ENCODE peak calls at places on chromosomes 12 and 14, in eight cellular contexts. One of them, this sample, is unnamed.

GRCh38 chr12:110687770-110688169 is 1.1 kb downstream of the HVCN1 start:
- DNase-seq in K562: peak
- DNase-seq in cardiac fibroblast: no peak
- DNase-seq in osteoblast: peak
- DNase-seq in adrenal gland: peak
- DNase-seq in A549: no peak
- DNase-seq in HCT116: no peak
- DNase-seq in CD4-positive, alpha-beta memory T cell: peak
- DNase-seq in this sample: no peak

GRCh38 chr12:59873136-59873535 is 277.3 kb downstream of the SLC16A7 start:
- DNase-seq in K562: no peak
- DNase-seq in cardiac fibroblast: no peak
- DNase-seq in osteoblast: no peak
- DNase-seq in adrenal gland: no peak
- DNase-seq in A549: no peak
- DNase-seq in HCT116: no peak
- DNase-seq in CD4-positive, alpha-beta memory T cell: no peak
- DNase-seq in this sample: peak

GRCh38 chr14:54481695-54482094 is 7.1 kb downstream of the GMFB start:
- DNase-seq in K562: no peak
- DNase-seq in cardiac fibroblast: no peak
- DNase-seq in osteoblast: no peak
- DNase-seq in adrenal gland: no peak
- DNase-seq in A549: no peak
- DNase-seq in HCT116: no peak
- DNase-seq in CD4-positive, alpha-beta memory T cell: no peak
- DNase-seq in this sample: no peak

GRCh38 chr12:12985817-12986408 is 14.2 kb downstream of the HEBP1 start:
- DNase-seq in K562: peak
- DNase-seq in cardiac fibroblast: peak
- DNase-seq in osteoblast: no peak
- DNase-seq in adrenal gland: peak
- DNase-seq in A549: peak
- DNase-seq in HCT116: peak
- DNase-seq in CD4-positive, alpha-beta memory T cell: no peak
- DNase-seq in this sample: peak

GRCh38 chr12:40587416-40587815 is 104.8 kb upstream of the CNTN1 start:
- DNase-seq in K562: no peak
- DNase-seq in cardiac fibroblast: no peak
- DNase-seq in osteoblast: no peak
- DNase-seq in adrenal gland: no peak
- DNase-seq in A549: no peak
- DNase-seq in HCT116: no peak
- DNase-seq in CD4-positive, alpha-beta memory T cell: no peak
- DNase-seq in this sample: no peak

GRCh38 chr12:122366685-122367475 is 55.6 kb downstream of the CLIP1 start:
- DNase-seq in K562: peak
- DNase-seq in cardiac fibroblast: peak
- DNase-seq in osteoblast: peak
- DNase-seq in adrenal gland: peak
- DNase-seq in A549: peak
- DNase-seq in HCT116: peak
- DNase-seq in CD4-positive, alpha-beta memory T cell: no peak
- DNase-seq in this sample: peak

GRCh38 chr12:76866726-76867125 is 12.1 kb downstream of the CSRP2 start:
- DNase-seq in K562: no peak
- DNase-seq in cardiac fibroblast: no peak
- DNase-seq in osteoblast: no peak
- DNase-seq in adrenal gland: no peak
- DNase-seq in A549: no peak
- DNase-seq in HCT116: no peak
- DNase-seq in CD4-positive, alpha-beta memory T cell: no peak
- DNase-seq in this sample: peak

GRCh38 chr12:62075860-62076259 is 184.3 kb upstream of the USP15 start:
- DNase-seq in K562: no peak
- DNase-seq in cardiac fibroblast: no peak
- DNase-seq in osteoblast: no peak
- DNase-seq in adrenal gland: no peak
- DNase-seq in A549: no peak
- DNase-seq in HCT116: no peak
- DNase-seq in CD4-positive, alpha-beta memory T cell: no peak
- DNase-seq in this sample: no peak

GRCh38 chr14:91377700-91378652 is 39.6 kb downstream of the CCDC88C start:
- DNase-seq in K562: no peak
- DNase-seq in cardiac fibroblast: no peak
- DNase-seq in osteoblast: no peak
- DNase-seq in adrenal gland: no peak
- DNase-seq in A549: no peak
- DNase-seq in HCT116: no peak
- DNase-seq in CD4-positive, alpha-beta memory T cell: peak
- DNase-seq in this sample: no peak

GRCh38 chr12:102513272-102513671 is 32.9 kb upstream of the IGF1 start:
- DNase-seq in K562: no peak
- DNase-seq in cardiac fibroblast: no peak
- DNase-seq in osteoblast: no peak
- DNase-seq in adrenal gland: no peak
- DNase-seq in A549: no peak
- DNase-seq in HCT116: no peak
- DNase-seq in CD4-positive, alpha-beta memory T cell: no peak
- DNase-seq in this sample: no peak

GRCh38 chr14:92582706-92583452 is 69.3 kb downstream of the RIN3 start:
- DNase-seq in K562: no peak
- DNase-seq in cardiac fibroblast: no peak
- DNase-seq in osteoblast: no peak
- DNase-seq in adrenal gland: no peak
- DNase-seq in A549: no peak
- DNase-seq in HCT116: no peak
- DNase-seq in CD4-positive, alpha-beta memory T cell: peak
- DNase-seq in this sample: no peak

GRCh38 chr12:5898874-5899273 is 46.2 kb downstream of the ANO2 start:
- DNase-seq in K562: peak
- DNase-seq in cardiac fibroblast: no peak
- DNase-seq in osteoblast: no peak
- DNase-seq in adrenal gland: no peak
- DNase-seq in A549: peak
- DNase-seq in HCT116: no peak
- DNase-seq in CD4-positive, alpha-beta memory T cell: no peak
- DNase-seq in this sample: no peak

GRCh38 chr12:100166232-100166631 is 23.6 kb upstream of the BLTP3B start:
- DNase-seq in K562: no peak
- DNase-seq in cardiac fibroblast: no peak
- DNase-seq in osteoblast: no peak
- DNase-seq in adrenal gland: no peak
- DNase-seq in A549: no peak
- DNase-seq in HCT116: no peak
- DNase-seq in CD4-positive, alpha-beta memory T cell: no peak
- DNase-seq in this sample: no peak

GRCh38 chr12:47744005-47744651 is 14.6 kb downstream of the RAPGEF3 start:
- DNase-seq in K562: peak
- DNase-seq in cardiac fibroblast: no peak
- DNase-seq in osteoblast: peak
- DNase-seq in adrenal gland: peak
- DNase-seq in A549: peak
- DNase-seq in HCT116: peak
- DNase-seq in CD4-positive, alpha-beta memory T cell: peak
- DNase-seq in this sample: no peak

GRCh38 chr14:20327005-20327869 is 5.8 kb downstream of the CCNB1IP1 start:
- DNase-seq in K562: peak
- DNase-seq in cardiac fibroblast: peak
- DNase-seq in osteoblast: no peak
- DNase-seq in adrenal gland: peak
- DNase-seq in A549: peak
- DNase-seq in HCT116: peak
- DNase-seq in CD4-positive, alpha-beta memory T cell: no peak
- DNase-seq in this sample: peak

GRCh38 chr12:30000401-30000800 is 216.7 kb upstream of the TMTC1 start:
- DNase-seq in K562: no peak
- DNase-seq in cardiac fibroblast: peak
- DNase-seq in osteoblast: no peak
- DNase-seq in adrenal gland: no peak
- DNase-seq in A549: no peak
- DNase-seq in HCT116: no peak
- DNase-seq in CD4-positive, alpha-beta memory T cell: no peak
- DNase-seq in this sample: peak

GRCh38 chr12:127273621-127274020 is 993.3 kb upstream of the TMEM132C start:
- DNase-seq in K562: no peak
- DNase-seq in cardiac fibroblast: no peak
- DNase-seq in osteoblast: no peak
- DNase-seq in adrenal gland: no peak
- DNase-seq in A549: no peak
- DNase-seq in HCT116: no peak
- DNase-seq in CD4-positive, alpha-beta memory T cell: no peak
- DNase-seq in this sample: peak

GRCh38 chr12:114691810-114692557 is 8.0 kb upstream of the TBX3 start:
- DNase-seq in K562: no peak
- DNase-seq in cardiac fibroblast: no peak
- DNase-seq in osteoblast: peak
- DNase-seq in adrenal gland: no peak
- DNase-seq in A549: no peak
- DNase-seq in HCT116: no peak
- DNase-seq in CD4-positive, alpha-beta memory T cell: no peak
- DNase-seq in this sample: no peak

GRCh38 chr14:34113051-34113511 is 162.2 kb upstream of the EGLN3 start:
- DNase-seq in K562: no peak
- DNase-seq in cardiac fibroblast: peak
- DNase-seq in osteoblast: no peak
- DNase-seq in adrenal gland: no peak
- DNase-seq in A549: peak
- DNase-seq in HCT116: no peak
- DNase-seq in CD4-positive, alpha-beta memory T cell: no peak
- DNase-seq in this sample: peak

GRCh38 chr12:92968201-92968813 is 39.2 kb upstream of the EEA1 start:
- DNase-seq in K562: no peak
- DNase-seq in cardiac fibroblast: no peak
- DNase-seq in osteoblast: no peak
- DNase-seq in adrenal gland: no peak
- DNase-seq in A549: no peak
- DNase-seq in HCT116: no peak
- DNase-seq in CD4-positive, alpha-beta memory T cell: no peak
- DNase-seq in this sample: no peak

GRCh38 chr14:36070056-36071043 is 106.2 kb downstream of the PTCSC3 start:
- DNase-seq in K562: peak
- DNase-seq in cardiac fibroblast: peak
- DNase-seq in osteoblast: no peak
- DNase-seq in adrenal gland: peak
- DNase-seq in A549: peak
- DNase-seq in HCT116: peak
- DNase-seq in CD4-positive, alpha-beta memory T cell: no peak
- DNase-seq in this sample: peak

GRCh38 chr14:46574236-46574970 is 77.2 kb downstream of the RPL10L start:
- DNase-seq in K562: no peak
- DNase-seq in cardiac fibroblast: no peak
- DNase-seq in osteoblast: no peak
- DNase-seq in adrenal gland: no peak
- DNase-seq in A549: no peak
- DNase-seq in HCT116: no peak
- DNase-seq in CD4-positive, alpha-beta memory T cell: no peak
- DNase-seq in this sample: peak

GRCh38 chr14:91417983-91418386 is 365 bp upstream of the CCDC88C start:
- DNase-seq in K562: peak
- DNase-seq in cardiac fibroblast: no peak
- DNase-seq in osteoblast: peak
- DNase-seq in adrenal gland: no peak
- DNase-seq in A549: peak
- DNase-seq in HCT116: peak
- DNase-seq in CD4-positive, alpha-beta memory T cell: peak
- DNase-seq in this sample: no peak

GRCh38 chr12:52874573-52875435 is 26.0 kb upstream of the KRT78 start:
- DNase-seq in K562: no peak
- DNase-seq in cardiac fibroblast: peak
- DNase-seq in osteoblast: peak
- DNase-seq in adrenal gland: no peak
- DNase-seq in A549: no peak
- DNase-seq in HCT116: no peak
- DNase-seq in CD4-positive, alpha-beta memory T cell: no peak
- DNase-seq in this sample: no peak

GRCh38 chr12:52878507-52879393 is 26.1 kb downstream of the KRT8 start:
- DNase-seq in K562: no peak
- DNase-seq in cardiac fibroblast: no peak
- DNase-seq in osteoblast: peak
- DNase-seq in adrenal gland: no peak
- DNase-seq in A549: no peak
- DNase-seq in HCT116: no peak
- DNase-seq in CD4-positive, alpha-beta memory T cell: no peak
- DNase-seq in this sample: no peak

GRCh38 chr12:52877242-52877641 is 27.6 kb downstream of the KRT8 start:
- DNase-seq in K562: no peak
- DNase-seq in cardiac fibroblast: no peak
- DNase-seq in osteoblast: no peak
- DNase-seq in adrenal gland: no peak
- DNase-seq in A549: no peak
- DNase-seq in HCT116: no peak
- DNase-seq in CD4-positive, alpha-beta memory T cell: no peak
- DNase-seq in this sample: no peak

GRCh38 chr12:52876371-52876770 is 27.6 kb upstream of the KRT78 start:
- DNase-seq in K562: no peak
- DNase-seq in cardiac fibroblast: no peak
- DNase-seq in osteoblast: peak
- DNase-seq in adrenal gland: peak
- DNase-seq in A549: no peak
- DNase-seq in HCT116: no peak
- DNase-seq in CD4-positive, alpha-beta memory T cell: no peak
- DNase-seq in this sample: no peak

GRCh38 chr12:52879394-52880351 is 25.2 kb downstream of the KRT8 start:
- DNase-seq in K562: peak
- DNase-seq in cardiac fibroblast: peak
- DNase-seq in osteoblast: peak
- DNase-seq in adrenal gland: peak
- DNase-seq in A549: peak
- DNase-seq in HCT116: peak
- DNase-seq in CD4-positive, alpha-beta memory T cell: peak
- DNase-seq in this sample: peak
- H3K4me3 ChIP-seq in K562: peak
- H3K4me3 ChIP-seq in cardiac fibroblast: peak
- H3K4me3 ChIP-seq in osteoblast: peak
- H3K4me3 ChIP-seq in adrenal gland: peak
- H3K4me3 ChIP-seq in A549: peak
- H3K4me3 ChIP-seq in HCT116: peak
- H3K4me3 ChIP-seq in CD4-positive, alpha-beta memory T cell: no peak
- H3K4me3 ChIP-seq in this sample: peak

GRCh38 chr12:3728686-3729085 is 24.2 kb downstream of the CRACR2A start:
- DNase-seq in K562: no peak
- DNase-seq in cardiac fibroblast: no peak
- DNase-seq in osteoblast: no peak
- DNase-seq in adrenal gland: no peak
- DNase-seq in A549: no peak
- DNase-seq in HCT116: no peak
- DNase-seq in CD4-positive, alpha-beta memory T cell: peak
- DNase-seq in this sample: no peak
- H3K4me3 ChIP-seq in K562: no peak
- H3K4me3 ChIP-seq in cardiac fibroblast: no peak
- H3K4me3 ChIP-seq in osteoblast: no peak
- H3K4me3 ChIP-seq in adrenal gland: no peak
- H3K4me3 ChIP-seq in A549: no peak
- H3K4me3 ChIP-seq in HCT116: no peak
- H3K4me3 ChIP-seq in CD4-positive, alpha-beta memory T cell: no peak
- H3K4me3 ChIP-seq in this sample: no peak

GRCh38 chr12:113010701-113011100 is 32.4 kb downstream of the OAS2 start:
- DNase-seq in K562: no peak
- DNase-seq in cardiac fibroblast: no peak
- DNase-seq in osteoblast: no peak
- DNase-seq in adrenal gland: no peak
- DNase-seq in A549: no peak
- DNase-seq in HCT116: no peak
- DNase-seq in CD4-positive, alpha-beta memory T cell: no peak
- DNase-seq in this sample: no peak
- H3K4me3 ChIP-seq in K562: no peak
- H3K4me3 ChIP-seq in cardiac fibroblast: no peak
- H3K4me3 ChIP-seq in osteoblast: no peak
- H3K4me3 ChIP-seq in adrenal gland: no peak
- H3K4me3 ChIP-seq in A549: no peak
- H3K4me3 ChIP-seq in HCT116: no peak
- H3K4me3 ChIP-seq in CD4-positive, alpha-beta memory T cell: no peak
- H3K4me3 ChIP-seq in this sample: no peak

GRCh38 chr12:124543591-124544310 is 23.7 kb downstream of the NCOR2 start:
- DNase-seq in K562: no peak
- DNase-seq in cardiac fibroblast: no peak
- DNase-seq in osteoblast: no peak
- DNase-seq in adrenal gland: no peak
- DNase-seq in A549: no peak
- DNase-seq in HCT116: no peak
- DNase-seq in CD4-positive, alpha-beta memory T cell: no peak
- DNase-seq in this sample: peak
- H3K4me3 ChIP-seq in K562: no peak
- H3K4me3 ChIP-seq in cardiac fibroblast: no peak
- H3K4me3 ChIP-seq in osteoblast: no peak
- H3K4me3 ChIP-seq in adrenal gland: no peak
- H3K4me3 ChIP-seq in A549: no peak
- H3K4me3 ChIP-seq in HCT116: no peak
- H3K4me3 ChIP-seq in CD4-positive, alpha-beta memory T cell: no peak
- H3K4me3 ChIP-seq in this sample: no peak